ENCODE peak calls at places on chromosomes 1 and 21, in eight cellular contexts. One of them, this sample, is unnamed.

GRCh38 chr21:37219766-37220432 is 47.2 kb downstream of the VPS26C start:
- DNase-seq in endothelial cell of umbilical vein: no peak
- DNase-seq in HepG2: no peak
- DNase-seq in HCT116: no peak
- DNase-seq in transverse colon: no peak
- DNase-seq in breast epithelium: no peak
- DNase-seq in prostate gland: no peak
- DNase-seq in stomach: no peak
- DNase-seq in this sample: no peak

GRCh38 chr1:198797656-198798055 is 158.8 kb downstream of the PTPRC start:
- DNase-seq in prostate gland: no peak
- DNase-seq in endothelial cell of umbilical vein: no peak
- DNase-seq in transverse colon: no peak
- DNase-seq in HepG2: no peak
- DNase-seq in stomach: no peak
- DNase-seq in HCT116: no peak
- DNase-seq in breast epithelium: no peak
- DNase-seq in this sample: no peak

GRCh38 chr1:41486892-41487728 is 2.6 kb upstream of the EDN2 start:
- DNase-seq in HepG2: no peak
- DNase-seq in breast epithelium: no peak
- DNase-seq in HCT116: no peak
- DNase-seq in prostate gland: no peak
- DNase-seq in stomach: no peak
- DNase-seq in endothelial cell of umbilical vein: no peak
- DNase-seq in transverse colon: no peak
- DNase-seq in this sample: peak

GRCh38 chr1:18716112-18716784 is 85.6 kb downstream of the PAX7 start:
- DNase-seq in breast epithelium: no peak
- DNase-seq in prostate gland: no peak
- DNase-seq in HepG2: no peak
- DNase-seq in HCT116: no peak
- DNase-seq in endothelial cell of umbilical vein: no peak
- DNase-seq in stomach: no peak
- DNase-seq in transverse colon: no peak
- DNase-seq in this sample: no peak

GRCh38 chr1:19559641-19560040 is 74.3 kb upstream of the CAPZB start:
- DNase-seq in prostate gland: no peak
- DNase-seq in HCT116: no peak
- DNase-seq in HepG2: no peak
- DNase-seq in breast epithelium: no peak
- DNase-seq in transverse colon: no peak
- DNase-seq in stomach: no peak
- DNase-seq in endothelial cell of umbilical vein: no peak
- DNase-seq in this sample: no peak

GRCh38 chr1:201468501-201468843 is 516 bp downstream of the PHLDA3 start:
- DNase-seq in stomach: peak
- DNase-seq in HepG2: no peak
- DNase-seq in endothelial cell of umbilical vein: peak
- DNase-seq in prostate gland: no peak
- DNase-seq in HCT116: no peak
- DNase-seq in transverse colon: no peak
- DNase-seq in breast epithelium: no peak
- DNase-seq in this sample: peak

GRCh38 chr1:213962508-213962907 is 25.3 kb upstream of the PROX1 start:
- DNase-seq in HepG2: no peak
- DNase-seq in HCT116: no peak
- DNase-seq in endothelial cell of umbilical vein: no peak
- DNase-seq in transverse colon: no peak
- DNase-seq in breast epithelium: no peak
- DNase-seq in prostate gland: no peak
- DNase-seq in stomach: no peak
- DNase-seq in this sample: no peak

GRCh38 chr1:40736085-40736531 is 44.6 kb downstream of the NFYC start:
- DNase-seq in stomach: no peak
- DNase-seq in HCT116: no peak
- DNase-seq in HepG2: no peak
- DNase-seq in prostate gland: no peak
- DNase-seq in breast epithelium: no peak
- DNase-seq in endothelial cell of umbilical vein: peak
- DNase-seq in transverse colon: no peak
- DNase-seq in this sample: no peak

GRCh38 chr1:210257698-210258395 is 25.3 kb downstream of the SERTAD4 start:
- DNase-seq in transverse colon: no peak
- DNase-seq in HepG2: no peak
- DNase-seq in prostate gland: peak
- DNase-seq in stomach: no peak
- DNase-seq in endothelial cell of umbilical vein: no peak
- DNase-seq in breast epithelium: no peak
- DNase-seq in HCT116: no peak
- DNase-seq in this sample: no peak

GRCh38 chr1:154466879-154467767 is 34.9 kb upstream of the TDRD10 start:
- DNase-seq in transverse colon: no peak
- DNase-seq in HCT116: no peak
- DNase-seq in breast epithelium: no peak
- DNase-seq in prostate gland: no peak
- DNase-seq in HepG2: no peak
- DNase-seq in stomach: no peak
- DNase-seq in endothelial cell of umbilical vein: no peak
- DNase-seq in this sample: no peak

GRCh38 chr1:37478451-37478871 is 4.1 kb downstream of the ZC3H12A start:
- DNase-seq in stomach: peak
- DNase-seq in prostate gland: no peak
- DNase-seq in HepG2: no peak
- DNase-seq in endothelial cell of umbilical vein: no peak
- DNase-seq in transverse colon: peak
- DNase-seq in breast epithelium: no peak
- DNase-seq in HCT116: no peak
- DNase-seq in this sample: no peak

GRCh38 chr1:229718177-229718576 is 92.1 kb downstream of the URB2 start:
- DNase-seq in endothelial cell of umbilical vein: no peak
- DNase-seq in stomach: no peak
- DNase-seq in breast epithelium: no peak
- DNase-seq in transverse colon: no peak
- DNase-seq in HCT116: no peak
- DNase-seq in prostate gland: no peak
- DNase-seq in HepG2: no peak
- DNase-seq in this sample: no peak

GRCh38 chr1:84782311-84782771 is 92.1 kb upstream of the SSX2IP start:
- DNase-seq in HepG2: peak
- DNase-seq in breast epithelium: no peak
- DNase-seq in HCT116: peak
- DNase-seq in transverse colon: peak
- DNase-seq in endothelial cell of umbilical vein: peak
- DNase-seq in stomach: peak
- DNase-seq in prostate gland: no peak
- DNase-seq in this sample: peak

GRCh38 chr1:46519209-46519608 is 29.6 kb downstream of the DMBX1 start:
- DNase-seq in HCT116: no peak
- DNase-seq in transverse colon: no peak
- DNase-seq in HepG2: no peak
- DNase-seq in breast epithelium: no peak
- DNase-seq in prostate gland: no peak
- DNase-seq in stomach: no peak
- DNase-seq in endothelial cell of umbilical vein: no peak
- DNase-seq in this sample: no peak

GRCh38 chr1:162412002-162412401 is at the start of gene SH2D1B:
- DNase-seq in prostate gland: no peak
- DNase-seq in transverse colon: no peak
- DNase-seq in HepG2: no peak
- DNase-seq in HCT116: no peak
- DNase-seq in stomach: no peak
- DNase-seq in endothelial cell of umbilical vein: no peak
- DNase-seq in breast epithelium: no peak
- DNase-seq in this sample: no peak

GRCh38 chr1:238652346-238652968 is 733.9 kb upstream of the CHRM3 start:
- DNase-seq in transverse colon: no peak
- DNase-seq in prostate gland: no peak
- DNase-seq in HepG2: no peak
- DNase-seq in HCT116: no peak
- DNase-seq in breast epithelium: no peak
- DNase-seq in stomach: no peak
- DNase-seq in endothelial cell of umbilical vein: no peak
- DNase-seq in this sample: no peak

GRCh38 chr1:219173434-219173757 is 282 bp upstream of the LYPLAL1 start:
- DNase-seq in prostate gland: no peak
- DNase-seq in HepG2: no peak
- DNase-seq in HCT116: no peak
- DNase-seq in endothelial cell of umbilical vein: no peak
- DNase-seq in stomach: no peak
- DNase-seq in transverse colon: no peak
- DNase-seq in breast epithelium: no peak
- DNase-seq in this sample: no peak

GRCh38 chr1:219176168-219176567 is 2.5 kb downstream of the LYPLAL1 start:
- DNase-seq in endothelial cell of umbilical vein: no peak
- DNase-seq in breast epithelium: no peak
- DNase-seq in HCT116: no peak
- DNase-seq in stomach: no peak
- DNase-seq in prostate gland: no peak
- DNase-seq in HepG2: no peak
- DNase-seq in transverse colon: no peak
- DNase-seq in this sample: no peak

GRCh38 chr1:219172821-219173220 is 857 bp upstream of the LYPLAL1 start:
- DNase-seq in transverse colon: no peak
- DNase-seq in breast epithelium: no peak
- DNase-seq in prostate gland: no peak
- DNase-seq in HepG2: no peak
- DNase-seq in endothelial cell of umbilical vein: no peak
- DNase-seq in stomach: no peak
- DNase-seq in HCT116: no peak
- DNase-seq in this sample: no peak

GRCh38 chr1:219174672-219175564 is 1.2 kb downstream of the LYPLAL1 start:
- DNase-seq in HCT116: no peak
- DNase-seq in breast epithelium: no peak
- DNase-seq in prostate gland: peak
- DNase-seq in stomach: no peak
- DNase-seq in HepG2: peak
- DNase-seq in transverse colon: peak
- DNase-seq in endothelial cell of umbilical vein: peak
- DNase-seq in this sample: no peak

GRCh38 chr1:219173758-219174671 is at the start of gene LYPLAL1:
- DNase-seq in breast epithelium: peak
- DNase-seq in transverse colon: peak
- DNase-seq in endothelial cell of umbilical vein: peak
- DNase-seq in stomach: peak
- DNase-seq in HepG2: peak
- DNase-seq in prostate gland: peak
- DNase-seq in HCT116: peak
- DNase-seq in this sample: peak
- TF ChIP-seq POLR2A in breast epithelium: peak
- TF ChIP-seq POLR2A in transverse colon: peak
- TF ChIP-seq POLR2A in endothelial cell of umbilical vein: peak
- TF ChIP-seq POLR2A in stomach: peak
- TF ChIP-seq POLR2A in HepG2: peak
- TF ChIP-seq POLR2A in prostate gland: peak
- TF ChIP-seq POLR2A in HCT116: peak
- TF ChIP-seq POLR2A in this sample: peak

GRCh38 chr1:44717196-44717595 is 13.8 kb downstream of the RNU5D-1 start:
- DNase-seq in HepG2: no peak
- DNase-seq in stomach: no peak
- DNase-seq in transverse colon: no peak
- DNase-seq in prostate gland: no peak
- DNase-seq in HCT116: no peak
- DNase-seq in endothelial cell of umbilical vein: no peak
- DNase-seq in breast epithelium: no peak
- DNase-seq in this sample: no peak
- TF ChIP-seq POLR2AphosphoS5 in HepG2: no peak
- TF ChIP-seq POLR2AphosphoS5 in stomach: no peak
- TF ChIP-seq POLR2AphosphoS5 in transverse colon: no peak
- TF ChIP-seq POLR2AphosphoS5 in prostate gland: no peak
- TF ChIP-seq POLR2AphosphoS5 in HCT116: no peak
- TF ChIP-seq POLR2AphosphoS5 in endothelial cell of umbilical vein: no peak
- TF ChIP-seq POLR2AphosphoS5 in breast epithelium: no peak
- TF ChIP-seq POLR2AphosphoS5 in this sample: no peak

GRCh38 chr1:116165572-116165971 is 54.4 kb downstream of the MAB21L3 start:
- DNase-seq in endothelial cell of umbilical vein: no peak
- DNase-seq in transverse colon: no peak
- DNase-seq in prostate gland: no peak
- DNase-seq in HCT116: no peak
- DNase-seq in breast epithelium: no peak
- DNase-seq in HepG2: no peak
- DNase-seq in stomach: no peak
- DNase-seq in this sample: no peak

GRCh38 chr1:116166655-116167054 is 55.5 kb downstream of the MAB21L3 start:
- DNase-seq in endothelial cell of umbilical vein: no peak
- DNase-seq in HCT116: no peak
- DNase-seq in HepG2: no peak
- DNase-seq in transverse colon: no peak
- DNase-seq in breast epithelium: no peak
- DNase-seq in stomach: no peak
- DNase-seq in prostate gland: no peak
- DNase-seq in this sample: no peak

GRCh38 chr1:116164890-116165176 is 53.6 kb downstream of the MAB21L3 start:
- DNase-seq in endothelial cell of umbilical vein: no peak
- DNase-seq in stomach: no peak
- DNase-seq in prostate gland: no peak
- DNase-seq in HepG2: no peak
- DNase-seq in HCT116: no peak
- DNase-seq in transverse colon: no peak
- DNase-seq in breast epithelium: no peak
- DNase-seq in this sample: no peak

GRCh38 chr1:116167625-116168276 is 56.6 kb downstream of the MAB21L3 start:
- DNase-seq in stomach: peak
- DNase-seq in prostate gland: no peak
- DNase-seq in transverse colon: peak
- DNase-seq in HepG2: no peak
- DNase-seq in HCT116: no peak
- DNase-seq in breast epithelium: no peak
- DNase-seq in endothelial cell of umbilical vein: peak
- DNase-seq in this sample: no peak

DNA sequence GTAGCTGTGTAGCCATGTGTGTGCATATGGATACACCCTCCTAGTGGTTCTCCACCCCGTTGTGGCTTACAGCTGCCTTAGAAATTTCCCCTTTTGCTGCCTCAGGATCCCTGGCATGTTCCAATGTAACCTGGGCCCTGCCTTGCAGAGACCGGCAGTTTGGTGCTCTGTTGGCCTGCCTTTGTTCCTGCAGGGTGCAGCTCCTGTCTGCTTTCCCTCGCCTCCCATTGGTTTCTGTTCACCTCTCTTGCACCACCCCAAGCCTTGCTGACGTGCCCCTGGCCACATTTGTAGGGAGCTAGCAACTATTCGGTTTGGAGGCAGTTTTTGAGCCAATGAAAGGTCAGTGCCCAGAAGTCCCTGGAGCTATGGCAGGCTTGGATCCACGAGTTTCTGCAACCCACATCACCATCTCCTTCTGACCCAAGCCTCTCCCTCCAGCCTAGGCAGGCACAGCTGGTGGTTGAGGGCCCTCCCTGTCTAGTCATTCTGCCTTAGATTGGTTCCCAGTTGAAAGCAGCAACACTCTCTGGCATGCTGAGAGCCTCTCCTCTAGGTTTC is 54.9 kb downstream of the MAB21L3 start:
- DNase-seq in stomach: no peak
- DNase-seq in HCT116: no peak
- DNase-seq in HepG2: no peak
- DNase-seq in breast epithelium: no peak
- DNase-seq in endothelial cell of umbilical vein: no peak
- DNase-seq in transverse colon: no peak
- DNase-seq in prostate gland: no peak
- DNase-seq in this sample: no peak
- TF ChIP-seq POLR2A in stomach: no peak
- TF ChIP-seq POLR2A in HCT116: no peak
- TF ChIP-seq POLR2A in HepG2: no peak
- TF ChIP-seq POLR2A in breast epithelium: no peak
- TF ChIP-seq POLR2A in endothelial cell of umbilical vein: no peak
- TF ChIP-seq POLR2A in transverse colon: no peak
- TF ChIP-seq POLR2A in prostate gland: no peak
- TF ChIP-seq POLR2A in this sample: no peak

GRCh38 chr21:29215709-29216108 is 83.0 kb upstream of the BACH1 start:
- DNase-seq in stomach: no peak
- DNase-seq in transverse colon: no peak
- DNase-seq in endothelial cell of umbilical vein: no peak
- DNase-seq in breast epithelium: no peak
- DNase-seq in HepG2: no peak
- DNase-seq in HCT116: no peak
- DNase-seq in prostate gland: peak
- DNase-seq in this sample: no peak
- TF ChIP-seq POLR2AphosphoS5 in stomach: no peak
- TF ChIP-seq POLR2AphosphoS5 in transverse colon: peak
- TF ChIP-seq POLR2AphosphoS5 in endothelial cell of umbilical vein: no peak
- TF ChIP-seq POLR2AphosphoS5 in breast epithelium: no peak
- TF ChIP-seq POLR2AphosphoS5 in HepG2: no peak
- TF ChIP-seq POLR2AphosphoS5 in HCT116: no peak
- TF ChIP-seq POLR2AphosphoS5 in prostate gland: peak
- TF ChIP-seq POLR2AphosphoS5 in this sample: no peak

This sample was measured in GM12892.